ENCODE peak calls at places on chromosome X, in nine cellular contexts. B, N, C, Q, U, E, F, S and D are unnamed samples.

GRCh38 chrX:103488332-103488731 is 31.0 kb downstream of the RAB40A start:
- DNase-seq in C (no peak), S (no peak), N (no peak), Q (no peak), U (no peak), F (no peak), B (no peak), E (no peak), D (no peak)

GRCh38 chrX:41720125-41720780 is 3.7 kb upstream of the GPR82 start:
- DNase-seq in B (peak; percentile 47), F (peak; percentile 27), N (no peak), Q (no peak), S (peak; percentile 14), C (no peak), E (no peak), U (peak; percentile 41), D (no peak)

GRCh38 chrX:150365051-150365952 is 2.2 kb downstream of the MAMLD1 start:
- DNase-seq in B (no peak), Q (peak; percentile 76), S (peak; percentile 55), E (peak; percentile 54), C (peak; percentile 75), F (peak; percentile 44), N (peak; percentile 81), U (peak; percentile 50), D (peak; percentile 92)

GRCh38 chrX:41033299-41033698 is 51.9 kb upstream of the USP9X start:
- DNase-seq in N (no peak), Q (no peak), E (no peak), B (no peak), S (no peak), U (no peak), F (no peak), C (no peak), D (no peak)

GRCh38 chrX:34656467-34656841 is 631 bp downstream of the TMEM47 start:
- DNase-seq in U (no peak), B (no peak), F (no peak), C (peak; percentile 17), N (peak; percentile 17), S (no peak), E (no peak), Q (peak; percentile 15), D (peak; percentile 84)

GRCh38 chrX:39904816-39905474 is 192.8 kb downstream of the BCOR start:
- DNase-seq in F (no peak), U (no peak), Q (no peak), E (no peak), B (no peak), S (no peak), N (no peak), C (no peak), D (no peak)

GRCh38 chrX:23003121-23003520 is 3.4 kb downstream of the DDX53 start:
- DNase-seq in C (no peak), Q (no peak), E (no peak), F (no peak), B (no peak), N (no peak), S (no peak), U (peak; percentile 53), D (no peak)

GRCh38 chrX:47500541-47500940 is 17.5 kb upstream of the ZNF41 start:
- DNase-seq in Q (no peak), C (no peak), F (no peak), N (no peak), B (no peak), U (no peak), E (no peak), S (no peak), D (no peak)

GRCh38 chrX:133609151-133609550 is 193.9 kb upstream of the GPC4 start:
- DNase-seq in B (no peak), U (no peak), C (no peak), E (no peak), S (no peak), N (no peak), F (no peak), Q (no peak), D (no peak)

GRCh38 chrX:148135738-148136137 is 154.6 kb downstream of the FMR1NB start:
- DNase-seq in B (no peak), S (no peak), Q (no peak), F (no peak), C (no peak), N (no peak), U (no peak), E (no peak), D (no peak)

GRCh38 chrX:68927178-68927577 is 98.4 kb downstream of the EFNB1 start:
- DNase-seq in E (no peak), U (no peak), C (no peak), N (no peak), S (no peak), F (no peak), Q (no peak), B (no peak), D (no peak)

GRCh38 chrX:49183701-49184281 is 2.4 kb downstream of the PRICKLE3 start:
- DNase-seq in N (no peak), C (no peak), F (no peak), E (no peak), B (no peak), S (no peak), Q (no peak), U (no peak), D (no peak)
- H3K4me3 ChIP-seq in N (no peak overlapping the region), C (peak overlapping the region; percentile 66), F (no peak overlapping the region), E (no peak overlapping the region), B (no peak overlapping the region), S (no peak overlapping the region), Q (peak overlapping the region; percentile 69), U (no peak overlapping the region), D (no peak overlapping the region)

GRCh38 chrX:111181883-111182400 is 86.0 kb downstream of the PAK3 start:
- DNase-seq in N (no peak), B (no peak), E (no peak), Q (no peak), F (no peak), C (no peak), S (no peak), U (no peak), D (no peak)
- H3K4me3 ChIP-seq in N (no peak overlapping the region), B (no peak overlapping the region), E (no peak overlapping the region), Q (no peak overlapping the region), F (no peak overlapping the region), C (no peak overlapping the region), S (no peak overlapping the region), U (no peak overlapping the region), D (no peak overlapping the region)

GRCh38 chrX:120308959-120309872 is 2.0 kb downstream of the TMEM255A start:
- DNase-seq in Q (peak; percentile 33), F (peak; percentile 58), U (peak; percentile 14), B (peak; percentile 75), E (peak; percentile 56), N (peak; percentile 43), S (peak; percentile 54), C (peak; percentile 52), D (peak; percentile 15)

GRCh38 chrX:120309873-120310730 is 1.2 kb downstream of the TMEM255A start:
- DNase-seq in N (peak; percentile 18), C (no peak), S (no peak), B (no peak), U (no peak), F (no peak), E (no peak), Q (no peak), D (no peak)

GRCh38 chrX:120311632-120312000 is 355 bp upstream of the TMEM255A start:
- DNase-seq in C (no peak), E (no peak), N (no peak), F (no peak), S (no peak), U (no peak), B (no peak), Q (no peak), D (no peak)

GRCh38 chrX:120308558-120308957 is 2.7 kb downstream of the TMEM255A start:
- DNase-seq in U (no peak), N (no peak), S (no peak), B (no peak), F (no peak), C (no peak), E (no peak), Q (no peak), D (no peak)

GRCh38 chrX:120310861-120311631 is at the start of gene TMEM255A:
- DNase-seq in N (no peak), C (peak; percentile 15), Q (no peak), F (no peak), U (no peak), E (no peak), S (no peak), B (no peak), D (peak; percentile 85)
- H3K4me3 ChIP-seq in N (peak within 1 kb of the TSS; percentile 38), C (peak within 1 kb of the TSS; percentile 61), Q (peak within 1 kb of the TSS; percentile 63), F (peak within 1 kb of the TSS; percentile 63), U (peak within 1 kb of the TSS; percentile 21), E (peak within 1 kb of the TSS; percentile 31), S (no peak within 1 kb of the TSS), B (no peak within 1 kb of the TSS), D (no peak within 1 kb of the TSS)

GRCh38 chrX:71536285-71536684 is 3.4 kb downstream of the OGT start:
- DNase-seq in B (no peak), Q (no peak), C (no peak), N (no peak), U (no peak), E (no peak), S (no peak), F (no peak), D (no peak)
- H3K4me3 ChIP-seq in B (peak overlapping the region; percentile 76), Q (peak overlapping the region; percentile 83), C (peak overlapping the region; percentile 82), N (peak overlapping the region; percentile 66), U (peak overlapping the region; percentile 18), E (peak overlapping the region; percentile 4), S (no peak overlapping the region), F (peak overlapping the region; percentile 62), D (no peak overlapping the region)

GRCh38 chrX:66634272-66634671 is 4.6 kb downstream of the EDA2R start:
- DNase-seq in F (no peak), S (no peak), E (no peak), B (no peak), C (no peak), U (peak; percentile 6), Q (no peak), N (no peak), D (no peak)
- H3K4me3 ChIP-seq in F (no peak overlapping the region), S (no peak overlapping the region), E (no peak overlapping the region), B (no peak overlapping the region), C (no peak overlapping the region), U (no peak overlapping the region), Q (no peak overlapping the region), N (no peak overlapping the region), D (no peak overlapping the region)

GRCh38 chrX:19342331-19342906 is 1.3 kb upstream of the PDHA1 start:
- DNase-seq in N (no peak), F (no peak), B (no peak), Q (no peak), E (no peak), U (peak; percentile 34), C (no peak), S (no peak), D (no peak)
- H3K4me3 ChIP-seq in N (no peak overlapping the region), F (no peak overlapping the region), B (no peak overlapping the region), Q (peak overlapping the region; percentile 84), E (no peak overlapping the region), U (no peak overlapping the region), C (peak overlapping the region; percentile 81), S (no peak overlapping the region), D (no peak overlapping the region)